ENCODE peak calls at places on chromosomes 16 and 17, in four cellular contexts. One of them, this sample, is unnamed.

GRCh38 chr17:59367657-59368045 is 36.2 kb downstream of the YPEL2 start:
- DNase-seq in left lung: no peak
- DNase-seq in prostate gland: no peak
- DNase-seq in psoas muscle: no peak
- DNase-seq in this sample: no peak

GRCh38 chr16:7867831-7868230 is 535.2 kb downstream of the RBFOX1 start:
- DNase-seq in left lung: no peak
- DNase-seq in prostate gland: no peak
- DNase-seq in psoas muscle: no peak
- DNase-seq in this sample: no peak

GRCh38 chr16:85557976-85558589 is 55.0 kb upstream of the GSE1 start:
- DNase-seq in psoas muscle: no peak
- DNase-seq in prostate gland: peak; percentile 65
- DNase-seq in left lung: peak; percentile 43
- DNase-seq in this sample: no peak

GRCh38 chr17:68344701-68345136 is 53.4 kb downstream of the ARSG start:
- DNase-seq in psoas muscle: no peak
- DNase-seq in prostate gland: no peak
- DNase-seq in left lung: no peak
- DNase-seq in this sample: no peak

GRCh38 chr17:10875984-10876555 is 38.2 kb upstream of the PIRT start:
- DNase-seq in prostate gland: peak; percentile 19
- DNase-seq in psoas muscle: peak; percentile 19
- DNase-seq in left lung: no peak
- DNase-seq in this sample: no peak

GRCh38 chr17:71011389-71011788 is 842.1 kb downstream of the KCNJ2 start:
- DNase-seq in prostate gland: no peak
- DNase-seq in psoas muscle: no peak
- DNase-seq in left lung: no peak
- DNase-seq in this sample: no peak

GRCh38 chr16:84851192-84852127 is 31.7 kb downstream of the CRISPLD2 start:
- DNase-seq in prostate gland: no peak
- DNase-seq in psoas muscle: no peak
- DNase-seq in left lung: no peak
- DNase-seq in this sample: no peak

GRCh38 chr16:51107742-51108141 is 43.3 kb downstream of the SALL1 start:
- DNase-seq in prostate gland: no peak
- DNase-seq in left lung: no peak
- DNase-seq in psoas muscle: no peak
- DNase-seq in this sample: no peak

GRCh38 chr17:3818786-3819185 is 17.8 kb upstream of the ITGAE start:
- DNase-seq in left lung: no peak
- DNase-seq in prostate gland: no peak
- DNase-seq in psoas muscle: no peak
- DNase-seq in this sample: no peak

GRCh38 chr17:53166736-53167135 is 656.0 kb upstream of the KIF2B start:
- DNase-seq in left lung: no peak
- DNase-seq in prostate gland: no peak
- DNase-seq in psoas muscle: no peak
- DNase-seq in this sample: no peak

GRCh38 chr16:82935781-82936180 is 309.0 kb downstream of the CDH13 start:
- DNase-seq in psoas muscle: no peak
- DNase-seq in left lung: no peak
- DNase-seq in prostate gland: no peak
- DNase-seq in this sample: no peak

GRCh38 chr17:19978206-19978802 is 676 bp upstream of the AKAP10 start:
- DNase-seq in prostate gland: peak; percentile 16
- DNase-seq in psoas muscle: peak; percentile 21
- DNase-seq in left lung: no peak
- DNase-seq in this sample: no peak

GRCh38 chr16:106623-107324 is 28.7 kb downstream of the MPG start:
- DNase-seq in prostate gland: peak; percentile 61
- DNase-seq in left lung: no peak
- DNase-seq in psoas muscle: no peak
- DNase-seq in this sample: no peak

GRCh38 chr17:37213927-37214326 is 161.9 kb upstream of the C17orf78 start:
- DNase-seq in left lung: no peak
- DNase-seq in prostate gland: no peak
- DNase-seq in psoas muscle: no peak
- DNase-seq in this sample: no peak

GRCh38 chr17:57284583-57284982 is 28.3 kb downstream of the MSI2 start:
- DNase-seq in left lung: no peak
- DNase-seq in psoas muscle: no peak
- DNase-seq in prostate gland: no peak
- DNase-seq in this sample: no peak

GRCh38 chr17:63533433-63534077 is 10.4 kb downstream of the KCNH6 start:
- DNase-seq in psoas muscle: no peak
- DNase-seq in prostate gland: no peak
- DNase-seq in left lung: peak; percentile 59
- DNase-seq in this sample: no peak

GRCh38 chr17:3893003-3893719 is at the start of gene CAMKK1:
- DNase-seq in left lung: peak; percentile 96
- DNase-seq in psoas muscle: peak; percentile 93
- DNase-seq in prostate gland: peak; percentile 85
- DNase-seq in this sample: peak; percentile 54

GRCh38 chr16:11045441-11045840 is 101.1 kb downstream of the CLEC16A start:
- DNase-seq in prostate gland: no peak
- DNase-seq in left lung: no peak
- DNase-seq in psoas muscle: no peak
- DNase-seq in this sample: no peak
- H3K27ac ChIP-seq in prostate gland: no peak overlapping the region
- H3K27ac ChIP-seq in left lung: peak overlapping the region; percentile 23
- H3K27ac ChIP-seq in psoas muscle: no peak overlapping the region
- H3K27ac ChIP-seq in this sample: no peak overlapping the region

GRCh38 chr16:66442502-66443268 is 15.6 kb downstream of the BEAN1 start:
- DNase-seq in left lung: no peak
- DNase-seq in psoas muscle: no peak
- DNase-seq in prostate gland: no peak
- DNase-seq in this sample: no peak

GRCh38 chr16:66444049-66444481 is 17.0 kb downstream of the BEAN1 start:
- DNase-seq in psoas muscle: no peak
- DNase-seq in prostate gland: no peak
- DNase-seq in left lung: no peak
- DNase-seq in this sample: no peak

GRCh38 chr16:66447491-66447890 is 20.4 kb downstream of the BEAN1 start:
- DNase-seq in prostate gland: no peak
- DNase-seq in left lung: no peak
- DNase-seq in psoas muscle: no peak
- DNase-seq in this sample: no peak

GRCh38 chr16:66443269-66443652 is 16.2 kb downstream of the BEAN1 start:
- DNase-seq in left lung: no peak
- DNase-seq in psoas muscle: no peak
- DNase-seq in prostate gland: no peak
- DNase-seq in this sample: no peak

GRCh38 chr16:66446737-66447136 is 19.6 kb downstream of the BEAN1 start:
- DNase-seq in prostate gland: no peak
- DNase-seq in left lung: no peak
- DNase-seq in psoas muscle: no peak
- DNase-seq in this sample: no peak
- TF ChIP-seq CTCF in prostate gland: no peak
- TF ChIP-seq CTCF in left lung: no peak
- TF ChIP-seq CTCF in psoas muscle: no peak
- TF ChIP-seq CTCF in this sample: no peak

DNA sequence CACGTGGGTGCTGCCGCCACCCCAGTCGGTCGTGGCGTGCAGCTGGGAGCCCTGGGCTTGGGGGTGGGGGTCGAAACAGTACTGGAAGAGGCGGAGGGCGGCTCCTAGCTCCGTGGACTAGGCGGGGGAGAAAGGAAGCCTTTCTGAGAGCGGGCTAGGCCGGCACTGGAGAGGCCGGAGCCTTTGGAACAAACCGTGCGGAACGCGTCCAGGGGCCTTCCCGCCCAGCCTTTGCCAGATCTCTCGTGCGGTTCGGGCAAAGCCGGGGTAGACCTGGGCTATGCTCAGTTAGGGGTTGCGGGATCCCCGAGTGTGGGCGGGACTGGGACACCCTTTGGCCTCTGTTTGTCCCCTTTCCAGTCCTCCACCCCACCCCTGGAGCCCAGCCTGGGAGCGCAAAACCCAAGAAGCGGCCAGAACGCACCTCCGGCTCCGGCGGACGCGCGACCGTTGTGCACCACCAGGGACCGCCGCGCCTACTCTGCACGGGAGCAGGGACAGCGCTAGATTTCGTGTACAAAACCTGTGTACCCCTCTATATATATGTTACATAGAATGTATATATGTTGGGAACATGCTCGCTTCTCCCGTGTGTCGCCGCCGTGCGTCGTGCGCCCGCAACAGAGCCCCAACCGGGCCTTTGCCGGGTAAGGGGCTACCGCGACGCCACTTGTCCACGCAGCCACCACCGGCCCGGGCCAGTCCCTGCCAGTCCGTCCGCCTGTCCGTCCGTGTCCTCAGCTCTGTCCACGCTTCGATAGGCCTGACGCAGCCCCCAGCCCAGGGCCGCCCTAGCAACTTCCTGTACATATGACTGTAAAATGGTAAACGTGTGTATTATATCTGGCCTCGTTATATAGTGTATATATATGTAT is 26.2 kb downstream of the SREBF1 start:
- DNase-seq in psoas muscle: no peak
- DNase-seq in prostate gland: no peak
- DNase-seq in left lung: peak; percentile 79
- DNase-seq in this sample: no peak
- H3K36me3 ChIP-seq in psoas muscle: peaks cover 47% of the 10 kb centered on the region
- H3K36me3 ChIP-seq in prostate gland: no peaks in the 10 kb centered on the region
- H3K36me3 ChIP-seq in left lung: peaks cover 72% of the 10 kb centered on the region
- H3K36me3 ChIP-seq in this sample: peaks cover 24% of the 10 kb centered on the region

DNA sequence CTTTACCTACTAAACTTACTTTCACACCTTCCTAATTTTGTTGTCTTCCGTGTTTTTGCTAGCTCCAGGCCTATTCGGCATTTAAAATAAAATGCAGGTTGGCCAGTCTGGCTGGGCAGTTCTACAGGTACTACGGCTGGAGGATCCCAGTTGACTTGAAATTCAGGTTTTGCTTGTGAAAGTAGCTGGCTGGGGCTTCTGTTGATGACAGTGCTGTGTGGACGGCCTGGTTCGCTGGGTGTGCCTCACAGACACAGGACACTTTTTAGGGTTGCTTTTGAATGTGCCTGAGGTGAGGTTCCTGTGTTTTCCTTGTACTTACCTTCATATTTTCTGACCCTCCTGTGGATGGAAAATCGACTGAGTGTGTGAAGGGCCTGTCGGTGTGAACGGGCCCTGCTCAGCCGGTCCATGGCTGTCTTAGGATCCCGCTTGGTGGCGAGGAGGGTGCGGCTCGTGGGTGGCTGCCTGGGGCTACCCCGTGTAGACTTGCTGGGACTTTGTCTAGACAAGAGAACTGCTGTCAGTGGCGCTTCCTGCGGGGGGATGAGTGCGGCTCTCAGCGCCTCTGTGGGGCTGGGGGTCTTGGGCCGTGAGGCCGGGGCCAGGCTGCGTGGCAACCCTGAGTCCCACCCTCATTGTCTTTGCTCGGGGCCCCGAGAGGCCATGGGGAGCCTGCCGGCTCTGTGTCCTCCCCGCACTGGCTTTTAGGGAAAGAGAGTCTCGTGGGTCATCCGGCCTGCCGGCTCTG is 18.7 kb upstream of the ZNF750 start:
- DNase-seq in left lung: peak; percentile 67
- DNase-seq in prostate gland: peak; percentile 89
- DNase-seq in psoas muscle: no peak
- DNase-seq in this sample: no peak
- H3K27ac ChIP-seq in left lung: no peak overlapping the region
- H3K27ac ChIP-seq in prostate gland: peak overlapping the region; percentile 85
- H3K27ac ChIP-seq in psoas muscle: no peak overlapping the region
- H3K27ac ChIP-seq in this sample: peak overlapping the region; percentile 11

GRCh38 chr16:77660311-77660710 is 62.0 kb upstream of the NUDT7 start:
- DNase-seq in psoas muscle: no peak
- DNase-seq in prostate gland: no peak
- DNase-seq in left lung: no peak
- DNase-seq in this sample: no peak
- TF ChIP-seq CTCF in psoas muscle: peak; percentile 38
- TF ChIP-seq CTCF in prostate gland: peak; percentile 34
- TF ChIP-seq CTCF in left lung: peak; percentile 31
- TF ChIP-seq CTCF in this sample: peak; percentile 31

GRCh38 chr16:67648088-67648763 is 3.3 kb downstream of the CARMIL2 start:
- DNase-seq in left lung: peak; percentile 77
- DNase-seq in prostate gland: no peak
- DNase-seq in psoas muscle: no peak
- DNase-seq in this sample: no peak

GRCh38 chr16:67648764-67649407 is 3.9 kb downstream of the CARMIL2 start:
- DNase-seq in prostate gland: no peak
- DNase-seq in left lung: no peak
- DNase-seq in psoas muscle: no peak
- DNase-seq in this sample: no peak

GRCh38 chr16:67650023-67650422 is 5.1 kb downstream of the CARMIL2 start:
- DNase-seq in prostate gland: no peak
- DNase-seq in left lung: no peak
- DNase-seq in psoas muscle: no peak
- DNase-seq in this sample: no peak

GRCh38 chr16:67651039-67651438 is 6.1 kb downstream of the CARMIL2 start:
- DNase-seq in prostate gland: no peak
- DNase-seq in left lung: peak; percentile 41
- DNase-seq in psoas muscle: no peak
- DNase-seq in this sample: no peak

GRCh38 chr16:67649494-67649931 is 4.6 kb downstream of the CARMIL2 start:
- DNase-seq in psoas muscle: no peak
- DNase-seq in left lung: peak; percentile 78
- DNase-seq in prostate gland: no peak
- DNase-seq in this sample: no peak
- H3K36me3 ChIP-seq in psoas muscle: no peaks in the 10 kb centered on the region
- H3K36me3 ChIP-seq in left lung: no peaks in the 10 kb centered on the region
- H3K36me3 ChIP-seq in prostate gland: no peaks in the 10 kb centered on the region
- H3K36me3 ChIP-seq in this sample: no peaks in the 10 kb centered on the region

DNA sequence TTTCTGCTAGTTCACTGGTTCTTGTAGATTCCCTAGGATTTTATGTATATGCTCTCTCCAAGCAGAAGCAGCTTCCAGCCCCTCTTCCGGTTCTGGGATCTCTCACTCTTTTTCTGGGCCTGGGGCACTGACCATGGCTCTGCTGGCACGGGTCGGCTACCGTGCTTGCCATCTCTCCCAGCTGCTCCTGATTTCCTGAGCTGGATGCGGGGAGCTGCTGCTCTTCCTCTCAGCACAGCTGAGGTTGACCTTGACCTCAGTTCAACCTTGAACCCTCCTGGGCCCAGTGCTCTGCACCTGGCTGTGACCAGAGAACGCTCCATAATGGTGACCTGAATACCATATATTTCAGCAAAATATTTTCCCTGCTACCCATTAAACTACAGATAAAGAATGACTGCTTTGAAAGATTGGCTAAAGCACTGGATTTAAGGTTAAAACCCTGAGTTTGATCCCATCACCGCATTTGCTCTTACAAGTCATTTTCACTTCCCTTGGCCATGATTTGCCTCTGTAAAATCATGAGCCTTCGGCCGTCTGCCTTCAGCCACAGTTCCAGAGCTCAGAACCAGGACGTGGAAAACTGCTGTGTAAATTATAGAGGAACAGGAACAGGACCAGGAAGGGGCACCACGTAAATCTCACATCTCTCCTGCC is 130.8 kb upstream of the CHMP6 start:
- DNase-seq in prostate gland: no peak
- DNase-seq in psoas muscle: no peak
- DNase-seq in left lung: no peak
- DNase-seq in this sample: no peak
- H3K27ac ChIP-seq in prostate gland: no peak overlapping the region
- H3K27ac ChIP-seq in psoas muscle: no peak overlapping the region
- H3K27ac ChIP-seq in left lung: no peak overlapping the region
- H3K27ac ChIP-seq in this sample: no peak overlapping the region

This sample was measured in ascending aorta.